ENCODE peak calls at places on chromosome 3, in six cellular contexts. S, Q, F, A, Z and P are unnamed samples. For H3K4me1, the result is how much of the 10 kb centered on the place peaks cover.

GRCh38 chr3:11145888-11146287 is 8.4 kb upstream of the HRH1 start:
- DNase-seq in F (no peak), Z (peak), S (no peak), Q (no peak), A (no peak), P (no peak)

GRCh38 chr3:11780341-11780740 is 66.3 kb downstream of the TAMM41 start:
- DNase-seq in Z (no peak), A (no peak), S (no peak), F (no peak), Q (no peak), P (no peak)

GRCh38 chr3:184423567-184423966 is 43.7 kb downstream of the CHRD start:
- DNase-seq in F (no peak), S (no peak), Z (no peak), Q (no peak), A (no peak), P (no peak)

GRCh38 chr3:172939651-172940293 is 189.2 kb downstream of the ECT2 start:
- DNase-seq in Q (no peak), A (no peak), S (no peak), F (peak), Z (no peak), P (no peak)

GRCh38 chr3:196778755-196779154 is 39.1 kb downstream of the PAK2 start:
- DNase-seq in Q (no peak), A (no peak), S (no peak), Z (peak), F (no peak), P (no peak)

GRCh38 chr3:45871834-45872233 is 14.5 kb upstream of the CCR9 start:
- DNase-seq in Q (no peak), S (no peak), A (no peak), Z (no peak), F (no peak), P (no peak)

GRCh38 chr3:45180051-45180450 is 33.9 kb upstream of the CDCP1 start:
- DNase-seq in Z (peak), F (no peak), S (no peak), A (no peak), Q (no peak), P (no peak)

GRCh38 chr3:111787556-111788463 is 71.3 kb upstream of the PHLDB2 start:
- DNase-seq in A (no peak), Z (no peak), S (no peak), F (no peak), Q (no peak), P (no peak)

GRCh38 chr3:134941820-134942219 is 146.8 kb downstream of the EPHB1 start:
- DNase-seq in S (no peak), A (no peak), Q (no peak), Z (no peak), F (no peak), P (no peak)

GRCh38 chr3:156620260-156620659 is 54.1 kb upstream of the TIPARP start:
- DNase-seq in Q (no peak), A (no peak), S (peak), Z (no peak), F (no peak), P (no peak)

GRCh38 chr3:40800343-40800742 is 275.6 kb downstream of the ZNF621 start:
- DNase-seq in Q (peak), A (no peak), S (peak), Z (peak), F (no peak), P (peak)

GRCh38 chr3:178060406-178060805 is 475.8 kb upstream of the KCNMB2 start:
- DNase-seq in Z (peak), Q (peak), S (no peak), F (no peak), A (no peak), P (no peak)

GRCh38 chr3:106206165-106206564 is 337.4 kb upstream of the CBLB start:
- DNase-seq in A (no peak), Q (no peak), S (no peak), Z (peak), F (peak), P (no peak)

GRCh38 chr3:44252332-44252731 is 10.6 kb downstream of the TOPAZ1 start:
- DNase-seq in Q (no peak), A (no peak), Z (peak), S (no peak), F (no peak), P (no peak)

GRCh38 chr3:98986073-98986472 is 84.6 kb upstream of the DCBLD2 start:
- DNase-seq in Z (peak), F (peak), S (no peak), A (no peak), Q (peak), P (no peak)

GRCh38 chr3:72446406-72447058 is 401.7 kb downstream of the SHQ1 start:
- DNase-seq in F (peak), S (no peak), A (no peak), Q (no peak), Z (peak), P (no peak)

GRCh38 chr3:77041756-77042155 is 1.9 kb downstream of the ROBO2 start:
- DNase-seq in S (no peak), F (no peak), A (no peak), Z (peak), Q (no peak), P (no peak)

GRCh38 chr3:191373327-191373726 is 43.0 kb upstream of the UTS2B start:
- DNase-seq in Q (no peak), A (no peak), S (no peak), F (no peak), Z (peak), P (no peak)

GRCh38 chr3:194802125-194802433 is 116.4 kb downstream of the FAM43A start:
- DNase-seq in Q (no peak), F (no peak), S (no peak), Z (no peak), A (no peak), P (no peak)

GRCh38 chr3:157388976-157389375 is 47.7 kb upstream of the PTX3 start:
- DNase-seq in S (no peak), F (no peak), Q (no peak), A (no peak), Z (peak), P (no peak)

GRCh38 chr3:27521179-27521871 is 37.1 kb upstream of the SLC4A7 start:
- DNase-seq in Z (peak), Q (no peak), S (no peak), F (no peak), A (no peak), P (no peak)

GRCh38 chr3:62293051-62293780 is 80.1 kb downstream of the FEZF2 start:
- DNase-seq in F (no peak), A (no peak), S (no peak), Q (no peak), Z (no peak), P (no peak)

GRCh38 chr3:62289922-62290321 is 83.4 kb downstream of the FEZF2 start:
- DNase-seq in S (no peak), Q (no peak), A (no peak), F (no peak), Z (no peak), P (no peak)

GRCh38 chr3:62300617-62301016 is 72.7 kb downstream of the FEZF2 start:
- DNase-seq in F (no peak), A (no peak), Z (no peak), S (no peak), Q (no peak), P (no peak)

DNA sequence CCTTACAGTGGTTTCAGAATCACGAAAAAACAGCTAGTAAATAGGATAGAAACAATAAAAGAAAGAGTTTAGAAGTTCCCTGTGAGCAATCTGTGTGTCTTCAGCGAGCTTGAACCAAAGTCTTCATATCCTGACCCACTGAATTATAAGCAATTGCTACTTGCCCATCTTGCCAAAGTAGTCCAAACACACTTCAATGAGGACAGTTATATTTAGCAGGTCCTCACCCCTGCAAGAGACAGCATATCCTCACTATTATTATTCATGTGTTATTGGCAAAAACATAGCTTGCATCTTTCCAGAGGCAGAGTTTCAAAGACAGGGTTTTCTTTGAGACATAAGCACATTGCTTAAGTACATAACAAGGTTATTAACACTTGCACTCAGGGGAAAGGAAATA is 77.8 kb downstream of the FEZF2 start:
- DNase-seq in F (no peak), Z (no peak), A (no peak), Q (no peak), S (no peak), P (no peak)
- TF ChIP-seq CTCF in F (no peak), Z (no peak), A (no peak), Q (no peak), S (no peak), P (no peak)

DNA sequence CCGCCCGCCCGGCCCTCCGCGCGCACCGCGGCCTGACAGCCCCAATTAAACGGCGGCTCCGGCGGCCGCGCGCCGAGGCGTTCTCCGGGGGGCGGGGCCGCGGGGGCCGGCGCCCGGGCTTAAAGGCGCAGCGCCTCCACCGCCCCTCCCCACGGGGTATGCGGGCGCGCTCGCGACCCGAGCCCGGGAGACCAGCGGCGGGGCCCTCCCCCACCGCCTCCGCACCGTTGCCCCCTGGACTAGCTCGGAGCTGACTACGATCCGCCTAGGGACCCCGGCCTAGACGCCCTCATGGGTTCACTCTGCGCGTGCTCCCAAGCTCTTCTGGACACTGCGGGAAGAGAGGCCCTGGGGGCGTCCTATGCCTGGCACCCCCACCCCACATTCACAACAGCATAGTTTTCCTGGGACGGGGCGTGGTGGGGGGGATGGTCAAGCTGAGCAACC is at the start of gene DUSP7:
- DNase-seq in Q (peak), Z (peak), A (peak), S (peak), F (peak), P (no peak)
- H3K4me1 ChIP-seq in Q (under half), Z (under half), A (half or more), S (under half), F (under half), P (half or more)

GRCh38 chr3:103306081-103306480 is 871.3 kb downstream of the ZPLD1 start:
- DNase-seq in A (no peak), Z (no peak), S (no peak), Q (no peak), F (no peak), P (no peak)

GRCh38 chr3:103308921-103309320 is 874.1 kb downstream of the ZPLD1 start:
- DNase-seq in F (peak), Z (no peak), A (no peak), Q (no peak), S (no peak), P (no peak)
- TF ChIP-seq CTCF in F (no peak), Z (no peak), A (no peak), Q (no peak), S (no peak), P (no peak)

GRCh38 chr3:102180291-102180931 is 254.4 kb upstream of the ZPLD1 start:
- DNase-seq in S (no peak), Z (peak), A (no peak), Q (no peak), F (no peak), P (no peak)

GRCh38 chr3:102177075-102177755 is 257.6 kb upstream of the ZPLD1 start:
- DNase-seq in F (no peak), S (peak), Z (no peak), Q (no peak), A (no peak), P (no peak)

GRCh38 chr3:102178817-102179216 is 256.0 kb upstream of the ZPLD1 start:
- DNase-seq in Q (no peak), S (no peak), A (no peak), F (no peak), Z (no peak), P (no peak)

GRCh38 chr3:102181202-102181920 is 253.5 kb upstream of the ZPLD1 start:
- DNase-seq in Z (peak), A (no peak), F (peak), Q (no peak), S (no peak), P (no peak)

DNA sequence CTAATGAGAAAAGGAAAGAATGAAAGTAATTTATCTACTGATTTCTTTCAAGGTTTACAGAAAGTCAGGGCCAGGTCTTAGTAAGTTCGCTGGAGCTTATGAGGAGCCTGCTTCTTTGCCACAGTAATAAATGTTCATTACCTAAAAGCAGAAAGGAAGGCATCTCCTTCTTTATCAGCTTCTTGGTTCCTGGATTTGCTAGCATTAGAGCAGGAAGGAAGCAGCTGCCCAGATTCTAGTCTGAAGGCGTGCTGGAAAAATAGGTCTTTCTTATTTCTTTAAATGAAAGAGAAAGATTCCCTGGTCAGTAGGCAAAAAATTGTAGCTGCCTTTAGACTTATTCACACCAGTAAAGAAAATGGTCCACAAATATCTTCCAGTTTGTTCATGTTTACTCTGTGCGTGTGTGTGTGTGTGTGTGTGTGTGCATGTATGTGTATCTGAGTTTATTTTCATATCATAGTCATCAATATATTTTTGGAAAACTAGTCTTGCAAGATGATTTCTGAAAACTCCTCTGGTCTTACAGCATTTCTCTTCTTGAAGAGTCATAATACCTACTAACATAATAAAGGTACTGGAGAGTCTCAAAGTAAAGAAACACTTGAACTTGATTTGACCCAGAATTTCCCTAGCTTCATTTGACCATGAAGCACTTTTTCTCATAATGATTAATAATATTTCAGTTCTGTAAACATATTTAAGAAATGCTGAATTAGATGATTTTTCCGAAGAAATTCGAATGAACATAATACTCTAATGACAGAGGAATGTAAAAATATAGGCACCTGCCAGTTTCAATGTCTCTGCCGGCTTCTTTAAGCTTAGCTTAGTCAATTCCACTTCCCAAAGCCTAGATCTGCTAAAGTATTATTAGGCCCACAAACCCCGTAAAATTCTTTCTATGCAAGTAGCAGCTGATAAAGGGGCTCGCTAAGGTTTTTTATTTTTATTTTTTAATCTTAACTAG is 255.2 kb upstream of the ZPLD1 start:
- DNase-seq in F (no peak), Z (peak), S (no peak), Q (no peak), A (no peak), P (no peak)
- H3K4me1 ChIP-seq in F (under half), Z (under half), S (under half), Q (under half), A (under half), P (under half)

DNA sequence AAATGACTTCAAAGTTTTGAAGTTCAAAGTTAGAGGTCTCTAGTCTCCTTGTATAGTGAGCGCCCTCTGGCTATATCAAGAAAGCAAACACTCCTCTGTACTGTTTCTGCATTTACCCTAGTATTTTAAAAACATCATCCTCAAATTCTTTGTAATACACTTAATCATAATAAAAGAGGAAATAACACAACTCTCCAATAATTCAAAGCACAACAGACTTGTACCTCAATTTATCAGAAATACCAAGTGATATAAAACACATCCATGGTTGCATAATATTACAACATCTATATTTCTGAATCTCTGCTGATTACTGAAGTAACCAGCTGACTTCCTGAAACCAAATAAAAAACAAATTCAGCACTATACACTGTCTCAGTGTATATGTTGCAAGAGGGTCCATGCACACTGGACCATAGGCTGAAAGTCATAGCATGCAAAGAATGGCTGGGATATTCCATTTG is 12.5 kb downstream of the PLOD2 start:
- DNase-seq in Q (no peak), Z (peak), F (no peak), A (no peak), S (no peak), P (no peak)
- TF ChIP-seq CTCF in Q (peak), Z (peak), F (peak), A (peak), S (no peak), P (peak)

DNA sequence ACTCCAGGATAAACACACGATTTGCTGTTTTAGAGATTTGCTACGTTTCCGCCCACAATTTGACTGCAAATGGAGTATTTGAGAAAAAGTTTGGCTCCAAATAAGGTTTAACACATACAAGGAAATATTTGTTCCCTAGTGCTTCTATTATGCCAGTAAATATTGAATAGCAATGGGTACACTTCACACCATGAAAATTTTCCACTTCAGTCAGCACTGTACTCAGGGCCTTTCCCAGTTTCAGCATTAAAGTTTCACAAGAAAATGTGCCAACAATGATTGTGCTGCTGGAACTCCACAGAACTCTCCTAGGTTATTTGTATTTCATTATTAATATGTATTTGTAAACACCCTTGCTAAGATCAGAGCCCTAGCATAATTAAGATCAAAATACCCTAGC is 498.0 kb downstream of the TBL1XR1 start:
- DNase-seq in Q (no peak), S (no peak), A (no peak), Z (no peak), F (no peak), P (no peak)
- H3K4me1 ChIP-seq in Q (under half), S (under half), A (under half), Z (under half), F (under half), P (under half)

GRCh38 chr3:125188955-125189354 is 23.6 kb downstream of the SLC12A8 start:
- DNase-seq in Q (no peak), A (no peak), F (no peak), Z (no peak), S (no peak), P (no peak)

GRCh38 chr3:125186800-125187598 is 25.5 kb downstream of the SLC12A8 start:
- DNase-seq in Z (no peak), S (no peak), F (no peak), A (no peak), Q (no peak), P (no peak)

GRCh38 chr3:125187599-125187910 is 25.0 kb downstream of the SLC12A8 start:
- DNase-seq in A (no peak), Z (no peak), Q (no peak), F (peak), S (no peak), P (no peak)

GRCh38 chr3:125185758-125186245 is 26.7 kb downstream of the SLC12A8 start:
- DNase-seq in Z (no peak), A (no peak), F (no peak), Q (no peak), S (no peak), P (no peak)

GRCh38 chr3:125186261-125186770 is 26.2 kb downstream of the SLC12A8 start:
- DNase-seq in Z (peak), F (peak), Q (peak), A (no peak), S (no peak), P (no peak)
- TF ChIP-seq CTCF in Z (no peak), F (no peak), Q (no peak), A (no peak), S (no peak), P (no peak)

DNA sequence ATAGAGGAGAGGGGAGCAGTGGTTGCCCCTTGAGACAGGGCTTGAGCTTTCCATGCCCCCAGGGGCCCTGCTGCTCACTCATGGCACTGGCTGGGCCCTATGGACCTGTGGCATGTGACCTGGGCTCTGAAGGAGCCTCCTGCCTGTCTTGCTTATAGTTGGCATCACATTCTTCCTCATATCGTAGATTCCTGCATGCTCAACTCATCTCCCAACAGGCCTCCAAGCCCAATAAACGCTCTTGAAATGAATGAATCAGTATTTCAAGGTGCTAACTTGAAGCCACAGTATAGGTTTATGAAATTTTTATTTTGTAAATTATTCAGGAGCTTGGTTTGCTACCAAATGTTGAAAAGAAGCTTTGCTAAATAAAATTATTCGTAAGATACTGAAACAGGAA is 93.3 kb upstream of the SLC7A14 start:
- DNase-seq in S (no peak), Q (no peak), Z (no peak), A (no peak), F (no peak), P (no peak)
- H3K4me1 ChIP-seq in S (under half), Q (under half), Z (under half), A (under half), F (under half), P (under half)

DNA sequence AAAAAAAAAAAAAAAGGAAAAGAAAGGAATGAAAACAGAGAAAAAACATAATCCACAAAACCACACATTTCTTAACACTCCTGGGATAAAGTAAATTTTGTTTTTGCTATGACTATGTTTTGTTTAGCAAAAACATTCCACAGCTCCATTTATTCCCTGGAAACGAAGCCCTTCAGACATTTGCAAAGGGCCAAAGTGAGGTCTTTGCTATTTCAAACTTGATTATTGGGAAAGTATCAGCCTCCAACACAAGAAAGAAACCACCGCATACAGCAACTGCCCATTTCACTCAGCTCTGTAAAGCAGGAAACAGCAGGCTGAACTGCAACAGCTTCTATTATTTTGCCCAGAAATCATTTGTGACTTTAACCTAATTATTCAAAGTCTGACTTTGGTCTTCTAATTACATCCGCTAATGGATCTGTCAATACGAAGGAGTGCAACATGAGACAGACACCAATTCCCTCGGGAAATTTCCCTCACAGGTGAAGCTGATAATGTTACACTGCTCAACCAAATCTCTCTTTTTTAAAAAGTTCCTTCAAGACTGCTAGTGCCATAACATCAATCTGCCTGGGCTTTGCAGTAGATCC is 72.1 kb downstream of the RFTN1 start:
- DNase-seq in F (no peak), A (no peak), Z (peak), S (no peak), Q (no peak), P (no peak)
- TF ChIP-seq CTCF in F (no peak), A (no peak), Z (no peak), S (no peak), Q (no peak), P (no peak)